ENCODE peak calls at places on chromosome 2, in eight cellular contexts. P is activated effector memory CD4-positive, alpha-beta T cell treated with Interleukin-2 at 50 U/mL for 16 hours; U is lower lobe of right lung; I is NCI-H1105 treated with DMSO at 0.1 percent for 48 hours; A is WTC11; R is amniotic stem cell; S is memory B cell; K is foreskin fibroblast. H is an unnamed sample.

GRCh38 chr2:128291161-128291843 is 27.4 kb downstream of the HS6ST1 start:
- DNase-seq in P (no peak), U (no peak), I (no peak), A (no peak), R (no peak), S (no peak), K (no peak), H (no peak)

GRCh38 chr2:48496867-48497266 is 33.1 kb upstream of the STON1 start:
- DNase-seq in P (no peak), U (no peak), I (no peak), A (no peak), R (no peak), S (no peak), K (no peak), H (no peak)

GRCh38 chr2:118607663-118608062 is 239.8 kb downstream of the EN1 start:
- DNase-seq in P (no peak), U (no peak), I (no peak), A (no peak), R (no peak), S (no peak), K (no peak), H (no peak)

GRCh38 chr2:54574107-54574859 is 118.2 kb downstream of the SPTBN1 start:
- DNase-seq in P (peak; percentile 59), U (no peak), I (peak; percentile 57), A (no peak), R (no peak), S (no peak), K (no peak), H (no peak)

GRCh38 chr2:42843131-42843530 is 50.7 kb upstream of the HAAO start:
- DNase-seq in P (no peak), U (no peak), I (no peak), A (no peak), R (no peak), S (no peak), K (no peak), H (no peak)

GRCh38 chr2:52220393-52220792 is 1188.5 kb upstream of the NRXN1 start:
- DNase-seq in P (no peak), U (peak; percentile 61), I (peak; percentile 88), A (no peak), R (no peak), S (no peak), K (no peak), H (no peak)

GRCh38 chr2:128786296-128786695 is 467.6 kb upstream of the HS6ST1 start:
- DNase-seq in P (no peak), U (no peak), I (no peak), A (no peak), R (no peak), S (no peak), K (no peak), H (peak; percentile 43)

GRCh38 chr2:135072125-135072997 is 20.3 kb downstream of the RAB3GAP1 start:
- DNase-seq in P (no peak), U (no peak), I (no peak), A (no peak), R (no peak), S (no peak), K (no peak), H (no peak)

H was measured in NT2/D1.